ENCODE peak calls at places on chromosomes 12 and 14, in seven cellular contexts. N is MCF 10A, V is WTC11, M is glutamatergic neuron, E is heart right ventricle, P is prostate gland, O is K562. U is an unnamed sample.

GRCh38 chr14:104093366-104094055 is 8.0 kb downstream of the ASPG start:
- DNase-seq in N (no peak), V (peak; percentile 19), M (peak; percentile 24), E (no peak), P (no peak), O (peak; percentile 69), U (no peak)

GRCh38 chr14:68283378-68284123 is 464.0 kb downstream of the RAD51B start:
- DNase-seq in N (no peak), V (no peak), M (no peak), E (no peak), P (no peak), O (no peak), U (no peak)

GRCh38 chr14:101843665-101844064 is 82.2 kb downstream of the PPP2R5C start:
- DNase-seq in N (no peak), V (no peak), M (no peak), E (no peak), P (no peak), O (no peak), U (no peak)

GRCh38 chr14:22471545-22472121 is 117.4 kb downstream of the DAD1 start:
- DNase-seq in N (peak; percentile 69), V (peak; percentile 68), M (peak; percentile 70), E (no peak), P (peak; percentile 14), O (peak; percentile 63), U (no peak)

GRCh38 chr12:78229491-78230209 is 399.0 kb downstream of the NAV3 start:
- DNase-seq in N (peak; percentile 58), V (peak; percentile 69), M (peak; percentile 64), E (no peak), P (no peak), O (peak; percentile 16), U (no peak)

GRCh38 chr12:132248439-132249157 is 80.8 kb downstream of the GALNT9 start:
- DNase-seq in N (peak; percentile 62), V (no peak), M (peak; percentile 20), E (no peak), P (no peak), O (no peak), U (no peak)

GRCh38 chr12:122106891-122107660 is 28.5 kb downstream of the MLXIP start:
- DNase-seq in N (peak; percentile 40), V (no peak), M (no peak), E (peak; percentile 58), P (no peak), O (no peak), U (no peak)

GRCh38 chr12:32679910-32680217 is 763 bp downstream of the DNM1L start:
- DNase-seq in N (no peak), V (no peak), M (no peak), E (no peak), P (no peak), O (no peak), U (no peak)

GRCh38 chr12:39451977-39452376 is 9.1 kb upstream of the KIF21A start:
- DNase-seq in N (no peak), V (no peak), M (no peak), E (no peak), P (no peak), O (no peak), U (no peak)

GRCh38 chr12:103499571-103499970 is 3.8 kb upstream of the C12orf42 start:
- DNase-seq in N (no peak), V (no peak), M (no peak), E (no peak), P (no peak), O (no peak), U (no peak)

GRCh38 chr12:106919910-106920544 is 35.7 kb upstream of the TMEM263 start:
- DNase-seq in N (peak; percentile 57), V (no peak), M (no peak), E (peak; percentile 14), P (peak; percentile 11), O (peak; percentile 57), U (no peak)

GRCh38 chr14:101562659-101563351 is 1.5 kb downstream of the DIO3 start:
- DNase-seq in N (no peak), V (no peak), M (no peak), E (no peak), P (no peak), O (no peak), U (no peak)

GRCh38 chr12:109302358-109302757 is 6.7 kb downstream of the FOXN4 start:
- DNase-seq in N (peak; percentile 30), V (no peak), M (no peak), E (no peak), P (no peak), O (peak; percentile 57), U (no peak)

GRCh38 chr12:47382305-47382704 is 302.5 kb upstream of the AMIGO2 start:
- DNase-seq in N (no peak), V (no peak), M (no peak), E (no peak), P (no peak), O (no peak), U (no peak)

GRCh38 chr14:74637184-74637562 is 25.1 kb upstream of the LTBP2 start:
- DNase-seq in N (no peak), V (no peak), M (peak; percentile 48), E (no peak), P (no peak), O (no peak), U (no peak)

GRCh38 chr12:53222170-53223005 is 9.6 kb downstream of the RARG start:
- DNase-seq in N (no peak), V (no peak), M (no peak), E (no peak), P (no peak), O (no peak), U (no peak)

GRCh38 chr14:70315942-70316341 is 43.5 kb downstream of the COX16 start:
- DNase-seq in N (no peak), V (no peak), M (no peak), E (no peak), P (no peak), O (no peak), U (no peak)

GRCh38 chr14:55731247-55731872 is 151.4 kb downstream of the KTN1 start:
- DNase-seq in N (no peak), V (no peak), M (no peak), E (no peak), P (no peak), O (no peak), U (no peak)

GRCh38 chr14:37083599-37083998 is 88.8 kb downstream of the SLC25A21 start:
- DNase-seq in N (no peak), V (no peak), M (no peak), E (no peak), P (no peak), O (peak; percentile 25), U (no peak)

GRCh38 chr12:71060426-71060825 is 97.4 kb downstream of the TSPAN8 start:
- DNase-seq in N (no peak), V (no peak), M (no peak), E (no peak), P (no peak), O (no peak), U (no peak)

GRCh38 chr14:102829106-102829505 is 51.9 kb downstream of the TRAF3 start:
- DNase-seq in N (no peak), V (no peak), M (no peak), E (no peak), P (no peak), O (no peak), U (no peak)

GRCh38 chr14:29493849-29494248 is 433.8 kb downstream of the PRKD1 start:
- DNase-seq in N (no peak), V (no peak), M (no peak), E (no peak), P (no peak), O (no peak), U (no peak)

GRCh38 chr14:103530390-103530789 is 1.4 kb downstream of the TRMT61A start:
- DNase-seq in N (no peak), V (peak; percentile 77), M (no peak), E (no peak), P (no peak), O (peak; percentile 56), U (no peak)

GRCh38 chr14:104726600-104727451 is 2.8 kb downstream of the ADSS1 start:
- DNase-seq in N (no peak), V (no peak), M (no peak), E (no peak), P (no peak), O (no peak), U (no peak)

GRCh38 chr12:121804417-121805111 is 755 bp downstream of the SETD1B start:
- DNase-seq in N (peak; percentile 28), V (no peak), M (no peak), E (no peak), P (no peak), O (no peak), U (no peak)

GRCh38 chr12:25245491-25245890 is 5.2 kb downstream of the KRAS start:
- DNase-seq in N (no peak), V (no peak), M (no peak), E (no peak), P (no peak), O (peak; percentile 13), U (no peak)

GRCh38 chr14:54597795-54598443 is 31.0 kb downstream of the SAMD4A start:
- DNase-seq in N (peak; percentile 49), V (no peak), M (no peak), E (no peak), P (no peak), O (peak; percentile 43), U (no peak)

GRCh38 chr12:59904874-59905521 is 309.2 kb downstream of the SLC16A7 start:
- DNase-seq in N (no peak), V (no peak), M (no peak), E (no peak), P (no peak), O (no peak), U (no peak)

GRCh38 chr14:94689218-94689984 is 77.2 kb downstream of the SERPINA3 start:
- DNase-seq in N (peak; percentile 50), V (peak; percentile 82), M (peak; percentile 89), E (peak; percentile 38), P (peak; percentile 40), O (peak; percentile 78), U (peak; percentile 75)

GRCh38 chr12:124551268-124552144 is 15.9 kb downstream of the NCOR2 start:
- DNase-seq in N (no peak), V (peak; percentile 69), M (peak; percentile 75), E (peak; percentile 71), P (peak; percentile 81), O (no peak), U (no peak)
- TF ChIP-seq CTCF in N (no peak), V (no peak), M (no peak), E (no peak), P (no peak), O (no peak), U (no peak)

DNA sequence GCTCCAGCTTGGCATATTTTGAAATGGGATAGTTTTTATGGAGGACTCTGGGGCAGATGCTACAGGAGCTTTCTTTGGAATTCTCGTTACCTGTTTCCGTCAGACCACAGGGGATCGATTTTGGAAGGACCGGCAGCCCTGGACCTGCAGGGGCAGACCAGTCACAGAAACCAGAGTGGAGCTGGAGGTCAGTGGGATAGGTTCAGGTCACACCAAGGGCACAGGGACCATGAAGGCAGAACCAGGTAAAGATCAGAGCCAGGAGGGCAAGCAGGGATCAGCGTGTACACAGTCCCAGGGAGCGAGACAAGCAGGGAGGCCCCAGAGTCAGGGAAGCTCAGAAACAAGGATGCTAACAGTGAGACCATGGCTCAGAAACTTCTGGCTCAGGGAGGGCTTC is 45.5 kb downstream of the TSPAN11 start:
- DNase-seq in N (no peak), V (no peak), M (no peak), E (no peak), P (no peak), O (no peak), U (no peak)
- TF ChIP-seq CTCF in N (no peak), V (no peak), M (no peak), E (no peak), P (no peak), O (no peak), U (no peak)

GRCh38 chr14:25121342-25122129 is 71.6 kb upstream of the STXBP6 start:
- DNase-seq in N (no peak), V (no peak), M (no peak), E (no peak), P (no peak), O (peak; percentile 5), U (no peak)
- TF ChIP-seq CTCF in N (no peak), V (no peak), M (no peak), E (no peak), P (no peak), O (no peak), U (no peak)

GRCh38 chr14:45990252-45990651 is 661.3 kb downstream of the RPL10L start:
- DNase-seq in N (peak; percentile 9), V (no peak), M (no peak), E (no peak), P (no peak), O (no peak), U (no peak)
- TF ChIP-seq CTCF in N (peak; percentile 21), V (peak; percentile 31), M (peak; percentile 77), E (no peak), P (no peak), O (no peak), U (peak; percentile 83)

U was measured in mesothelial cell of epicardium.